ENCODE peak calls at places on chromosomes 12 and 14, in four cellular contexts. Y is AG10803, S is GM20000, Z is mammary epithelial cell. Q is an unnamed sample.

GRCh38 chr12:10184261-10184843 is 5.5 kb downstream of the TMEM52B start:
- DNase-seq in Y (peak; percentile 91), S (no peak), Z (no peak), Q (peak; percentile 56)

GRCh38 chr12:31020385-31021166 is 53.1 kb upstream of the DDX11 start:
- DNase-seq in Y (no peak), S (no peak), Z (no peak), Q (no peak)

GRCh38 chr12:52524241-52524897 is 4.2 kb upstream of the KRT5 start:
- DNase-seq in Y (no peak), S (no peak), Z (peak; percentile 84), Q (no peak)

GRCh38 chr12:44101470-44101869 is 265.6 kb downstream of the TMEM117 start:
- DNase-seq in Y (no peak), S (no peak), Z (no peak), Q (no peak)

GRCh38 chr12:85007836-85008235 is 28.2 kb downstream of the TSPAN19 start:
- DNase-seq in Y (peak; percentile 17), S (no peak), Z (peak; percentile 35), Q (no peak)

GRCh38 chr14:51823706-51824105 is 36.7 kb upstream of the GNG2 start:
- DNase-seq in Y (no peak), S (no peak), Z (peak; percentile 78), Q (no peak)

GRCh38 chr14:76566439-76566838 is 190.5 kb downstream of the ESRRB start:
- DNase-seq in Y (no peak), S (no peak), Z (no peak), Q (no peak)

GRCh38 chr12:117919479-117919878 is 49.3 kb downstream of the KSR2 start:
- DNase-seq in Y (no peak), S (no peak), Z (no peak), Q (no peak)

GRCh38 chr14:65206448-65207096 is 104.3 kb upstream of the MAX start:
- DNase-seq in Y (peak; percentile 63), S (peak; percentile 59), Z (peak; percentile 80), Q (no peak)

GRCh38 chr12:69027411-69027811 is 94.4 kb upstream of the CPM start:
- DNase-seq in Y (peak; percentile 33), S (no peak), Z (peak; percentile 7), Q (no peak)

GRCh38 chr12:24036438-24037204 is 87.2 kb upstream of the SOX5 start:
- DNase-seq in Y (no peak), S (no peak), Z (no peak), Q (no peak)

GRCh38 chr12:89470741-89471504 is 53.7 kb downstream of the GALNT4 start:
- DNase-seq in Y (peak; percentile 54), S (peak; percentile 41), Z (peak; percentile 21), Q (no peak)

GRCh38 chr12:100142851-100143559 is at the start of gene BLTP3B:
- DNase-seq in Y (peak; percentile 77), S (peak; percentile 94), Z (peak; percentile 69), Q (peak; percentile 82)

GRCh38 chr12:123602651-123603195 is 824 bp downstream of the DDX55 start:
- DNase-seq in Y (peak; percentile 18), S (no peak), Z (peak; percentile 4), Q (no peak)

GRCh38 chr12:86193931-86194330 is 62.3 kb downstream of the MGAT4C start:
- DNase-seq in Y (no peak), S (no peak), Z (peak; percentile 23), Q (no peak)

GRCh38 chr12:119780786-119781434 is 96.2 kb downstream of the CIT start:
- DNase-seq in Y (peak; percentile 44), S (no peak), Z (peak; percentile 61), Q (no peak)

GRCh38 chr14:100682749-100683148 is 43.9 kb upstream of the DLK1 start:
- DNase-seq in Y (no peak), S (no peak), Z (no peak), Q (no peak)

GRCh38 chr14:90593254-90594040 is 196.6 kb downstream of the CALM1 start:
- DNase-seq in Y (no peak), S (no peak), Z (no peak), Q (no peak)

GRCh38 chr12:47850153-47851084 is 30.7 kb upstream of the HDAC7 start:
- DNase-seq in Y (no peak), S (no peak), Z (no peak), Q (no peak)

GRCh38 chr12:89350661-89351488 is 1.4 kb downstream of the DUSP6 start:
- DNase-seq in Y (peak; percentile 19), S (peak; percentile 36), Z (peak; percentile 16), Q (no peak)

GRCh38 chr14:76908834-76909233 is 82.6 kb downstream of the LRRC74A start:
- DNase-seq in Y (no peak), S (peak; percentile 61), Z (no peak), Q (peak; percentile 87)

GRCh38 chr12:124804011-124804621 is 59.5 kb downstream of the SCARB1 start:
- DNase-seq in Y (peak; percentile 46), S (peak; percentile 8), Z (no peak), Q (no peak)

GRCh38 chr12:113268136-113268535 is 46.9 kb downstream of the TPCN1 start:
- DNase-seq in Y (no peak), S (no peak), Z (no peak), Q (no peak)
- TF ChIP-seq CTCF in Y (no peak), S (no peak), Z (no peak), Q (no peak)

DNA sequence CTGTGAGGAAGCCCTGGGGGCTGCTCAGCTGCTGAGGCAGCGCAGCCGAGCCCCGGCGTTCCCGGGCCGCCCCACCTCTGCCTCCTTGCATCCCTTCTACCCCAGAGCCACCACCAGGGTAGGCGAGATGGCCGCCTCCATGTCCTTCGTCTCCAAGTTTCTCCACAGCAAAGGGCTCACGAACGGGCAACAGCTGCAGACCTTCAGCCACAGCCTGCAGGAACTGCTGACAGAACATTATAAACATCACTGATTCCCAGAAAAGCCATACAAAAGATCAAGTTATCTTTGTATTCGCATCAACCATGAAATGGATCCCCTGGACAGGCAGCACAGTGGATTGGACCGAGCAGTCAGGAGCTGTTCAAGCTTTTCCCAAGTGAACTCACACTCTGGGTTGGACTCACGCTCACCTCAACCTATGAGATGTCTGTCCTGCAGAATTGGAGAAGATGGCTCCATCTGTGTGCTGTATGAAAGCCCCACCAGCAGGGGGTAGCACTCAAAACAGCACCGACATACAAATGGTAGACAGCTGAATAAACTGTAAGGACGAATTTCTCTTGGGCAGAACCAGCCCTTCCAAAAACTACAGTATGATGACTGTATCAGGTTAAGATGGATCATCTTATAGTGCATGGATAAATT is 19.4 kb upstream of the A2M start:
- DNase-seq in Y (no peak), S (peak; percentile 25), Z (peak; percentile 12), Q (no peak)
- TF ChIP-seq CTCF in Y (no peak), S (peak; percentile 16), Z (peak; percentile 55), Q (no peak)

DNA sequence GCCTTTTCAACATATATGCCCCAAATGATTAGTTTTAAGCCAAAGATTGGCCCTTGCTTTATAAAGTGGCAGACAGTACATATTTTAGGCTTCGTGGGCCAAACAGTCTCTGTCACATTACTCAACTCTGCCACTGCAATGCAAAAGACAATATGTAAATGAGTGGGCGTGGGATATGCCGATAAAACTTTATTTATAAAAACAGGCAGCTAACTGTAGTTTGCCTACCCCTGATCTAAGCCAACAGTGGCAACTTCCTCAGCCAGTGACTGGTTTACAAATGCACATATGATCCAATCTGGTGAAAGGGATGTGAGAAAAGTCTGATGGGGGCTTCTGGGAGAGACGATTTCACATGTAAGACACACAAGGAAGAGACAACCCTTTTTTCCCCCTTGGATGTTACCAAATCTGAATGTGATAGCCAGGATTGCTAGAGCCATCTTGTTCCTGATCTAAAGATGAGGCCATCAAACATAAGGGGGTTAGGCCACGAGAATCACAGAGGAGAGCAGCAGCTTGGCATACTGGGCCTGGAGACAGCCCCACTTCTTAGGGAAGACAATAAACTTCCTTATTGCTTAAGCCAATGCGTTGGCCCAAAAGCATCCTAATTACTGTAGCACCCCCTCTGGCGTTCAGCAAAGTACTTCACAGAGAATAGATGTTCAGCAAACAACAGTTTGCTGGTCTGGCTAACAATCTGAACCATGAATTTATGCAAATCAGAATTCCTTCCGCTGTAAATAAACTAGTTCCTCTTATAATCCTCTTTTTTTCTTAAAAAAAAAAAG is 75.2 kb upstream of the TMCC3 start:
- DNase-seq in Y (peak; percentile 17), S (no peak), Z (peak; percentile 66), Q (peak; percentile 51)
- TF ChIP-seq CTCF in Y (peak; percentile 31), S (peak; percentile 6), Z (peak; percentile 61), Q (peak; percentile 59)

GRCh38 chr12:57522887-57523705 is 472 bp downstream of the MBD6 start:
- DNase-seq in Y (peak; percentile 46), S (no peak), Z (peak; percentile 23), Q (peak; percentile 89)
- TF ChIP-seq CTCF in Y (no peak), S (no peak), Z (no peak), Q (no peak)

DNA sequence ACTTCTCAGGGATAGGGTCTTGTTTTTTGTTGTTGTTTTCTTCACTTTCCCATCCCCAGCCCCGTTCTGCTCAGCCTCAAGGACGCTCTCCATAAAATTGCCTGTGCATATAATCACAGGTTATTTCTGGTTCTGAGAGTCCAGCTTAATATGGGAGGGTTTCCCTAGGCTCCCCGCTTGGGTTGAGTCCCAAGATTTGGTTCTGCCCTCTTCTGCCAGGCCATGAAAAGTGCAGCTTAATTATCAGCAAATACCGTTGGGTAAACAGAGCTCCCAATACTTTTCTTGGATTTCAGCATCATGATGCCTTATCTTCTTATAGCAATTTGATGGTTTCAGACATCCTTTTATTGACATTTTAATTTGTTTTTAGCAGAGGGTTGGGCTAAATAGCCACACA is 75.6 kb downstream of the GRIN2B start:
- DNase-seq in Y (no peak), S (no peak), Z (no peak), Q (no peak)
- TF ChIP-seq CTCF in Y (no peak), S (no peak), Z (no peak), Q (no peak)

DNA sequence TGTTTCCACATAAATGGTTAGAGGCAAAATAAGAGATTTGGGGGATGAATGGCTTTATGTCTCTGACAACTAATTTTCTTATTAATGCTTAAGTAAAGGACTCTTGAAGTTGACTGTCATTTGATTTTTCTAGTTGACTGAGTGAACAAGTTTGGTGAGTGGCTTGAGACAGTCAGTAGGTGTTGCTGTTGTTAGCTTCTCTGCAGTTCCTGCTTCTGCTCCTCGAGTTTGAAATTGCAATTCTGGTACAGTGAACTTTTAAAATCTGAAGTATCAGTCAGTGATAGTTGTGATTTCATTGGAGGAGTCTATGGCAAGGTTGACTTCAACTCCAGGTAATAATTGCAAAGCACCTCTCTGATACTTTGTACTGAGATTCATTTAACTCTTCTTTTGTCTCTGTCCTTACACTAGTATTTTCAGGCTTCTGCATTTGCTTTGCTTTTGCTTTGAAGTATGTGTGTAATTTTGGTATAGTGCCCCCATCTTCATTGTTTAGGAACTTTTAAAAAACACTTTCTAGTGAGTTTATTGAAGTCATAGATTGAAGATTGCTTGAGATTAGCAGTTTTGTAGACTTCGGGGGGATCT is 415.5 kb downstream of the PCNX1 start:
- DNase-seq in Y (peak; percentile 70), S (peak; percentile 67), Z (peak; percentile 56), Q (no peak)
- TF ChIP-seq CTCF in Y (peak; percentile 87), S (peak; percentile 64), Z (peak; percentile 77), Q (peak; percentile 75)